ENCODE peak calls at places on chromosomes 4 and X, in ten cellular contexts. R is fibroblast of the conjunctiva, W is fibroblast of the aortic adventitia, T is CD14-positive monocyte, G is T-cell, Q is DMS153, P is ELF-1, K is fibroblast of mammary gland, S is SK-N-SH, D is NCI-H1105 treated with DMSO at 0.1 percent for 48 hours. N is an unnamed sample.

GRCh38 chr4:184614509-184614908 is 34.7 kb downstream of the CASP3 start:
- DNase-seq in R (no peak), W (no peak), T (no peak), G (no peak), Q (no peak), P (no peak), K (no peak), S (no peak), D (no peak), N (no peak)

GRCh38 chrX:2614911-2615310 is 76.2 kb upstream of the CD99 start:
- DNase-seq in R (peak), W (peak), T (peak), G (no peak), Q (no peak), P (peak), K (peak), S (no peak), D (no peak), N (peak)

GRCh38 chr4:31295081-31295480 is 574.9 kb downstream of the PCDH7 start:
- DNase-seq in R (no peak), W (peak), T (no peak), G (no peak), Q (no peak), P (no peak), K (peak), S (no peak), D (no peak), N (peak)

GRCh38 chrX:118698516-118699247 is 28.7 kb upstream of the IL13RA1 start:
- DNase-seq in R (no peak), W (peak), T (peak), G (no peak), Q (no peak), P (no peak), K (peak), S (no peak), D (no peak), N (no peak)

GRCh38 chr4:69861756-69862155 is 1.8 kb upstream of the SULT1E1 start:
- DNase-seq in R (no peak), W (no peak), T (no peak), G (no peak), Q (no peak), P (no peak), K (no peak), S (no peak), D (no peak), N (no peak)

GRCh38 chr4:175371091-175371490 is 441.0 kb downstream of the GPM6A start:
- DNase-seq in R (no peak), W (no peak), T (no peak), G (no peak), Q (no peak), P (no peak), K (no peak), S (no peak), D (no peak), N (no peak)

GRCh38 chr4:140152760-140153418 is 1.1 kb downstream of the MAML3 start:
- DNase-seq in R (no peak), W (peak), T (peak), G (peak), Q (no peak), P (peak), K (peak), S (peak), D (peak), N (no peak)

GRCh38 chr4:168070903-168071302 is 21.4 kb upstream of the ANXA10 start:
- DNase-seq in R (no peak), W (peak), T (no peak), G (no peak), Q (no peak), P (no peak), K (no peak), S (no peak), D (no peak), N (no peak)

GRCh38 chrX:154775611-154776349 is 13.1 kb downstream of the DKC1 start:
- DNase-seq in R (no peak), W (no peak), T (no peak), G (no peak), Q (no peak), P (no peak), K (peak), S (no peak), D (no peak), N (no peak)

GRCh38 chr4:110609044-110609750 is 13.7 kb downstream of the PITX2 start:
- DNase-seq in R (no peak), W (no peak), T (no peak), G (no peak), Q (no peak), P (peak), K (no peak), S (no peak), D (no peak), N (no peak)

GRCh38 chr4:120452006-120452405 is 385.4 kb upstream of the MAD2L1 start:
- DNase-seq in R (peak), W (peak), T (no peak), G (no peak), Q (no peak), P (no peak), K (peak), S (no peak), D (no peak), N (no peak)

GRCh38 chr4:10773656-10774055 is 89.1 kb upstream of the CLNK start:
- DNase-seq in R (no peak), W (no peak), T (no peak), G (no peak), Q (no peak), P (no peak), K (no peak), S (no peak), D (no peak), N (no peak)

GRCh38 chr4:173821851-173822250 is 291.8 kb upstream of the HAND2 start:
- DNase-seq in R (no peak), W (no peak), T (no peak), G (no peak), Q (no peak), P (no peak), K (peak), S (no peak), D (no peak), N (peak)

GRCh38 chrX:100649550-100650356 is 5.8 kb downstream of the SRPX2 start:
- DNase-seq in R (peak), W (peak), T (no peak), G (no peak), Q (no peak), P (peak), K (peak), S (no peak), D (no peak), N (peak)

GRCh38 chr4:48109413-48110263 is 24.4 kb downstream of the TXK start:
- DNase-seq in R (peak), W (peak), T (no peak), G (no peak), Q (peak), P (no peak), K (peak), S (peak), D (peak), N (no peak)

GRCh38 chr4:95701500-95701899 is 138.4 kb upstream of the PDHA2 start:
- DNase-seq in R (no peak), W (peak), T (no peak), G (no peak), Q (no peak), P (no peak), K (peak), S (no peak), D (no peak), N (no peak)

GRCh38 chr4:653831-654525 is 20.1 kb downstream of the ATP5ME start:
- DNase-seq in R (no peak), W (no peak), T (no peak), G (no peak), Q (no peak), P (no peak), K (no peak), S (no peak), D (no peak), N (no peak)

GRCh38 chr4:77036206-77036605 is 39.6 kb downstream of the CCNI start:
- DNase-seq in R (peak), W (peak), T (no peak), G (no peak), Q (no peak), P (no peak), K (peak), S (no peak), D (no peak), N (peak)

GRCh38 chrX:109959356-109959871 is 43.5 kb upstream of the TMEM164 start:
- DNase-seq in R (no peak), W (no peak), T (no peak), G (no peak), Q (no peak), P (no peak), K (peak), S (no peak), D (no peak), N (no peak)

GRCh38 chr4:133162941-133163340 is 13.8 kb downstream of the PCDH10 start:
- DNase-seq in R (no peak), W (no peak), T (no peak), G (no peak), Q (no peak), P (peak), K (no peak), S (no peak), D (no peak), N (no peak)

N was measured in GM04504.